ENCODE peak calls at places on chromosomes 6 and 20, in five cellular contexts. One of them, this sample, is unnamed. For H3K9me3, the result is how much of the 10 kb centered on the place peaks cover.

GRCh38 chr6:12459945-12460800 is 170.0 kb downstream of the EDN1 start:
- DNase-seq in A549: no peak
- DNase-seq in thoracic aorta: no peak
- DNase-seq in mammary epithelial cell: peak
- DNase-seq in SJSA1: no peak
- DNase-seq in this sample: no peak

GRCh38 chr6:43125555-43125954 is 45.5 kb upstream of the SRF start:
- DNase-seq in mammary epithelial cell: no peak
- DNase-seq in thoracic aorta: no peak
- DNase-seq in A549: no peak
- DNase-seq in SJSA1: no peak
- DNase-seq in this sample: no peak

GRCh38 chr6:27472182-27472616 is 706 bp downstream of the ZNF184 start:
- DNase-seq in SJSA1: no peak
- DNase-seq in mammary epithelial cell: peak
- DNase-seq in A549: peak
- DNase-seq in thoracic aorta: peak
- DNase-seq in this sample: peak

GRCh38 chr6:81895511-81896185 is 143.2 kb upstream of the TENT5A start:
- DNase-seq in mammary epithelial cell: no peak
- DNase-seq in SJSA1: peak
- DNase-seq in thoracic aorta: no peak
- DNase-seq in A549: no peak
- DNase-seq in this sample: no peak

GRCh38 chr6:91659881-91660280 is 1073.0 kb upstream of the MAP3K7 start:
- DNase-seq in A549: no peak
- DNase-seq in SJSA1: no peak
- DNase-seq in mammary epithelial cell: no peak
- DNase-seq in thoracic aorta: no peak
- DNase-seq in this sample: no peak

GRCh38 chr20:46206025-46206424 is 87.9 kb downstream of the CD40 start:
- DNase-seq in mammary epithelial cell: peak
- DNase-seq in thoracic aorta: no peak
- DNase-seq in A549: no peak
- DNase-seq in SJSA1: no peak
- DNase-seq in this sample: peak

GRCh38 chr6:65631711-65632110 is 75.3 kb downstream of the EYS start:
- DNase-seq in mammary epithelial cell: no peak
- DNase-seq in SJSA1: no peak
- DNase-seq in A549: no peak
- DNase-seq in thoracic aorta: no peak
- DNase-seq in this sample: no peak

GRCh38 chr20:32943490-32944052 is 60.7 kb downstream of the SUN5 start:
- DNase-seq in thoracic aorta: no peak
- DNase-seq in mammary epithelial cell: no peak
- DNase-seq in SJSA1: no peak
- DNase-seq in A549: no peak
- DNase-seq in this sample: no peak

GRCh38 chr6:11033825-11034224 is 10.3 kb downstream of the ELOVL2 start:
- DNase-seq in SJSA1: peak
- DNase-seq in mammary epithelial cell: peak
- DNase-seq in A549: no peak
- DNase-seq in thoracic aorta: no peak
- DNase-seq in this sample: no peak

GRCh38 chr20:53866787-53867740 is 203.3 kb downstream of the BCAS1 start:
- DNase-seq in mammary epithelial cell: no peak
- DNase-seq in thoracic aorta: no peak
- DNase-seq in SJSA1: no peak
- DNase-seq in A549: no peak
- DNase-seq in this sample: no peak

GRCh38 chr6:108559884-108560462 is 744 bp upstream of the FOXO3 start:
- DNase-seq in A549: peak
- DNase-seq in SJSA1: peak
- DNase-seq in mammary epithelial cell: peak
- DNase-seq in thoracic aorta: peak
- DNase-seq in this sample: peak

GRCh38 chr20:3887870-3888614 is 1.1 kb upstream of the PANK2 start:
- DNase-seq in mammary epithelial cell: peak
- DNase-seq in thoracic aorta: no peak
- DNase-seq in SJSA1: no peak
- DNase-seq in A549: peak
- DNase-seq in this sample: peak

GRCh38 chr6:30954631-30955366 is 14.0 kb downstream of the MUCL3 start:
- DNase-seq in thoracic aorta: no peak
- DNase-seq in SJSA1: no peak
- DNase-seq in mammary epithelial cell: no peak
- DNase-seq in A549: no peak
- DNase-seq in this sample: no peak
- H3K4me3 ChIP-seq in thoracic aorta: peak
- H3K4me3 ChIP-seq in SJSA1: no peak
- H3K4me3 ChIP-seq in mammary epithelial cell: no peak
- H3K4me3 ChIP-seq in A549: no peak
- H3K4me3 ChIP-seq in this sample: peak

GRCh38 chr20:6074784-6075183 is 20.9 kb upstream of the LRRN4 start:
- DNase-seq in SJSA1: no peak
- DNase-seq in A549: no peak
- DNase-seq in thoracic aorta: no peak
- DNase-seq in mammary epithelial cell: no peak
- DNase-seq in this sample: no peak
- H3K27ac ChIP-seq in SJSA1: no peak
- H3K27ac ChIP-seq in A549: no peak
- H3K27ac ChIP-seq in thoracic aorta: no peak
- H3K27ac ChIP-seq in mammary epithelial cell: no peak
- H3K27ac ChIP-seq in this sample: no peak

GRCh38 chr6:121828567-121828966 is 393.1 kb downstream of the GJA1 start:
- DNase-seq in A549: no peak
- DNase-seq in SJSA1: no peak
- DNase-seq in thoracic aorta: no peak
- DNase-seq in mammary epithelial cell: no peak
- DNase-seq in this sample: no peak
- H3K9me3 ChIP-seq in A549: under half
- H3K9me3 ChIP-seq in SJSA1: under half
- H3K9me3 ChIP-seq in thoracic aorta: under half
- H3K9me3 ChIP-seq in mammary epithelial cell: under half
- H3K9me3 ChIP-seq in this sample: under half

DNA sequence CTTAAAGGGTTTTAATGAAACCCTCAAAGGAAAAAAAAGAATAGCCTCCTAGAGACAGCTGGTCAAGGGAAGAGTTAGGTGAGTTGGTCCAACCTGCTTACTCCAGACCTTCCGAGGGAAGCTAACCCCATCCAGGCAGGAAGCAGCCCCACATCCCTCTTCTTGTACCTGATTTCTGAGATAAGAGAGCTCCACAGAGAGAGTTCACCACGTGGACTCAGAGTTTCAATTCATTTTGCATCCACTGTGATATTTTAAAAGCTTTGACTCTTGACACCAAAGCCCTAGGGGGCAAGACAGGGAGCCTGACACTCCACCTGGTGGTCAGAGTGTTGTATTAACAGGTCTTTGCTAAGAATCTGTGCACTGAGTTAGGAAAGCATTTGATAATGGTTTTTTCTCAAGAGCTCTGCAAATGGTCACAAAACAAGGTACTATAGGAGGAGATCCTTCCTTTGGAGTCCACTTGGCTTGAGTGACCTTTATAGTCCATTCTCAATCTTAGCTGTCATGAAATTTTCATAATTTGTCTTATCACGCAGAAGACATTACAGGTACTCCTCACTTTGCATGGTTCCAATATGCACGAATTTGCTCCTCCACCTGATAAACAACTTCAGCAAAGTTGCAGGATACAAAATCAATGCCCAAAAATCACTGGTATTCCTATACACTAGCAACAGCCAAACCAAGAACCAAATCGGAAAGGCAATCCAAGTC is 56.1 kb upstream of the RIPOR2 start:
- DNase-seq in thoracic aorta: no peak
- DNase-seq in mammary epithelial cell: peak
- DNase-seq in A549: peak
- DNase-seq in SJSA1: peak
- DNase-seq in this sample: peak
- H3K4me3 ChIP-seq in thoracic aorta: no peak
- H3K4me3 ChIP-seq in mammary epithelial cell: no peak
- H3K4me3 ChIP-seq in A549: no peak
- H3K4me3 ChIP-seq in SJSA1: no peak
- H3K4me3 ChIP-seq in this sample: no peak